ENCODE peak calls at places on chromosome 22, in eight cellular contexts. F is cardiac fibroblast, H is HTR-8/SVneo, P is lower leg skin, V is EL, B is choroid plexus epithelial cell, R is gastrocnemius medialis, K is fibroblast of villous mesenchyme. O is an unnamed sample.

GRCh38 chr22:23779083-23779482 is 6.4 kb downstream of the MMP11 start:
- DNase-seq in V (no peak), K (no peak), R (no peak), F (no peak), P (no peak), B (no peak), H (no peak), O (no peak)

GRCh38 chr22:44439356-44440223 is 58.4 kb downstream of the RTL6 start:
- DNase-seq in R (no peak), K (no peak), V (no peak), F (no peak), B (no peak), H (no peak), P (peak), O (no peak)

GRCh38 chr22:31091106-31091975 is 10.2 kb downstream of the SMTN start:
- DNase-seq in P (no peak), R (peak), V (no peak), K (no peak), B (no peak), H (no peak), F (no peak), O (no peak)

GRCh38 chr22:29166180-29166579 is 39.5 kb upstream of the EMID1 start:
- DNase-seq in V (no peak), H (no peak), K (no peak), R (no peak), B (no peak), F (no peak), P (no peak), O (no peak)

GRCh38 chr22:45866398-45867117 is 110.4 kb downstream of the WNT7B start:
- DNase-seq in B (no peak), H (no peak), V (no peak), F (no peak), R (no peak), K (no peak), P (no peak), O (no peak)

GRCh38 chr22:36145881-36146280 is 14.7 kb downstream of the APOL3 start:
- DNase-seq in K (no peak), H (no peak), P (no peak), R (no peak), F (peak), B (no peak), V (peak), O (no peak)

GRCh38 chr22:49961601-49962011 is 1.0 kb downstream of the PIM3 start:
- DNase-seq in K (no peak), F (peak), P (peak), H (no peak), R (no peak), V (no peak), B (peak), O (no peak)

GRCh38 chr22:33883961-33884808 is 36.1 kb downstream of the LARGE1 start:
- DNase-seq in H (no peak), V (no peak), P (no peak), B (no peak), R (peak), K (no peak), F (no peak), O (no peak)

GRCh38 chr22:36913431-36914382 is at the start of gene CSF2RB:
- DNase-seq in F (no peak), V (no peak), B (no peak), P (peak), H (no peak), K (no peak), R (peak), O (no peak)

GRCh38 chr22:47034076-47034808 is 271.8 kb downstream of the TBC1D22A start:
- DNase-seq in F (no peak), H (no peak), K (no peak), V (no peak), R (no peak), P (no peak), B (no peak), O (no peak)

GRCh38 chr22:36823177-36823839 is 6.5 kb upstream of the PVALB start:
- DNase-seq in V (peak), B (peak), H (no peak), P (no peak), F (no peak), K (no peak), R (no peak), O (no peak)

GRCh38 chr22:27292542-27293298 is 508.8 kb downstream of the MN1 start:
- DNase-seq in H (no peak), K (no peak), V (no peak), R (no peak), F (no peak), B (no peak), P (no peak), O (no peak)

GRCh38 chr22:32340437-32340836 is 17.2 kb upstream of the RFPL3 start:
- DNase-seq in F (no peak), R (no peak), H (no peak), B (no peak), V (no peak), P (peak), K (no peak), O (no peak)

GRCh38 chr22:46049726-46050450 is 72.9 kb upstream of the WNT7B start:
- DNase-seq in H (no peak), K (no peak), R (peak), B (no peak), V (no peak), P (peak), F (no peak), O (no peak)

GRCh38 chr22:49833340-49834007 is 5.8 kb upstream of the BRD1 start:
- DNase-seq in H (no peak), R (no peak), B (no peak), F (no peak), V (no peak), P (no peak), K (no peak), O (no peak)

GRCh38 chr22:19959043-19959586 is 17.5 kb upstream of the TXNRD2 start:
- DNase-seq in K (peak), F (peak), V (no peak), R (no peak), P (peak), B (peak), H (no peak), O (no peak)

GRCh38 chr22:19849800-19850481 is 4.7 kb downstream of the GNB1L start:
- DNase-seq in H (no peak), K (no peak), V (no peak), B (no peak), R (no peak), F (no peak), P (no peak), O (no peak)

GRCh38 chr22:26656896-26657851 is at the start of gene MIAT:
- DNase-seq in F (peak), P (peak), H (no peak), B (no peak), K (peak), V (peak), R (no peak), O (peak)

GRCh38 chr22:21068681-21069276 is 23.0 kb downstream of the LRRC74B start:
- DNase-seq in R (no peak), K (no peak), F (no peak), P (no peak), H (no peak), B (no peak), V (no peak), O (no peak)

GRCh38 chr22:33006220-33006954 is 51.8 kb downstream of the SYN3 start:
- DNase-seq in H (no peak), R (no peak), P (peak), F (no peak), K (no peak), V (no peak), B (no peak), O (no peak)

GRCh38 chr22:32917577-32918375 is 116.3 kb downstream of the TIMP3 start:
- DNase-seq in R (no peak), F (no peak), K (peak), B (peak), H (no peak), P (no peak), V (no peak), O (no peak)

GRCh38 chr22:31272522-31273446 is 19.5 kb downstream of the PIK3IP1 start:
- DNase-seq in V (peak), K (peak), H (peak), P (no peak), F (peak), B (peak), R (peak), O (peak)

GRCh38 chr22:48819232-48819631 is 1008.4 kb downstream of the BRD1 start:
- DNase-seq in P (peak), V (no peak), R (no peak), B (no peak), K (no peak), F (no peak), H (no peak), O (no peak)

GRCh38 chr22:50018608-50019291 is 6.2 kb upstream of the IL17REL start:
- DNase-seq in R (no peak), F (no peak), V (no peak), K (no peak), H (no peak), P (no peak), B (no peak), O (no peak)

GRCh38 chr22:45738206-45738605 is 66.6 kb downstream of the ATXN10 start:
- DNase-seq in P (no peak), B (no peak), V (peak), H (no peak), R (no peak), K (peak), F (peak), O (peak)

GRCh38 chr22:34036936-34037335 is 116.7 kb upstream of the LARGE1 start:
- DNase-seq in V (no peak), K (no peak), B (no peak), R (no peak), H (no peak), P (no peak), F (no peak), O (no peak)

GRCh38 chr22:24474649-24475048 is 20.5 kb upstream of the UPB1 start:
- DNase-seq in B (peak), K (peak), F (no peak), P (no peak), H (no peak), V (peak), R (no peak), O (peak)